ENCODE peak calls at places on chromosomes 2 and 18, in four cellular contexts. F is IMR-90, E is H9, V is H1. Y is an unnamed sample.

GRCh38 chr2:146721486-146721885 is 1123.3 kb upstream of the ACVR2A start:
- DNase-seq in F (no peak), V (no peak), E (no peak), Y (no peak)

GRCh38 chr2:174059875-174060226 is 94.7 kb upstream of the SP3 start:
- DNase-seq in F (peak), V (no peak), E (no peak), Y (no peak)

GRCh38 chr18:21786526-21786925 is 45.9 kb downstream of the MIB1 start:
- DNase-seq in V (no peak), E (no peak), F (no peak), Y (no peak)

GRCh38 chr18:48061781-48062570 is 131.5 kb upstream of the SMAD2 start:
- DNase-seq in F (no peak), V (no peak), E (no peak), Y (no peak)

GRCh38 chr2:113164234-113164929 is 9.4 kb upstream of the PSD4 start:
- DNase-seq in E (no peak), V (no peak), F (no peak), Y (no peak)

GRCh38 chr2:143251680-143252079 is 122.5 kb downstream of the ARHGAP15 start:
- DNase-seq in F (no peak), E (no peak), V (no peak), Y (no peak)

GRCh38 chr18:38956068-38956467 is 1390.5 kb upstream of the CELF4 start:
- DNase-seq in E (no peak), F (no peak), V (no peak), Y (no peak)

GRCh38 chr2:222318026-222318711 is 19.4 kb upstream of the PAX3 start:
- DNase-seq in F (peak), V (no peak), E (peak), Y (peak)

GRCh38 chr2:95043300-95043786 is 17.8 kb downstream of the MAL start:
- DNase-seq in V (no peak), E (peak), F (peak), Y (peak)

GRCh38 chr2:96374211-96374951 is 38.8 kb downstream of the NCAPH start:
- DNase-seq in V (no peak), F (peak), E (no peak), Y (no peak)

GRCh38 chr18:43236921-43237320 is 40.4 kb downstream of the SYT4 start:
- DNase-seq in F (no peak), E (no peak), V (no peak), Y (peak)
- H3K56ac ChIP-seq in F (no peak), E (no peak), V (no peak), Y (no peak)

GRCh38 chr2:208999911-209000310 is 423.9 kb upstream of the MAP2 start:
- DNase-seq in E (no peak), V (no peak), F (no peak), Y (no peak)

GRCh38 chr2:209002054-209002453 is 421.8 kb upstream of the MAP2 start:
- DNase-seq in F (no peak), V (no peak), E (no peak), Y (no peak)

GRCh38 chr2:209008636-209009287 is 415.1 kb upstream of the MAP2 start:
- DNase-seq in E (no peak), F (no peak), V (no peak), Y (no peak)

GRCh38 chr2:209005371-209005770 is 418.5 kb upstream of the MAP2 start:
- DNase-seq in V (no peak), F (no peak), E (no peak), Y (no peak)
- H4K8ac ChIP-seq in V (no peak), F (no peak), E (no peak), Y (no peak)

DNA sequence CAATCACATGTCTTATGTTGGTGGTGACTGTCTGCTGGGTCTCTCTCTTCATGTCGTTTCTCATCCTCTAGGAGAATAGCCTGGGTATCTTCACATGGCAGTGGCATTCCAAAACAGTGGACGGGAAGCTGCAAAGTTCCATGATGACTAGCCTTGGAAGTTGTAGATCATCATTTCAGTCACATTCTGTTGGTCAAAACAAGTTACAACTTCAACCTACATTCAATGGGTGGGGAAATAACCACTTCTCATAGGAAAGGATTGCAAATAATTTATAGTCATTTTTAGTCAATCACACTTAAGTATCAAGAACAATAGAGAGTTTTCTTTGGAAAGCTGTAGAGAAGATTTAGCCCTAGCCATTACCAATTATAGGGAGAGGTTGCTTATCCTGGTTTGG is 395.0 kb upstream of the CDH2 start:
- DNase-seq in F (no peak), E (no peak), V (no peak), Y (no peak)
- H3K56ac ChIP-seq in F (no peak), E (no peak), V (no peak), Y (no peak)

DNA sequence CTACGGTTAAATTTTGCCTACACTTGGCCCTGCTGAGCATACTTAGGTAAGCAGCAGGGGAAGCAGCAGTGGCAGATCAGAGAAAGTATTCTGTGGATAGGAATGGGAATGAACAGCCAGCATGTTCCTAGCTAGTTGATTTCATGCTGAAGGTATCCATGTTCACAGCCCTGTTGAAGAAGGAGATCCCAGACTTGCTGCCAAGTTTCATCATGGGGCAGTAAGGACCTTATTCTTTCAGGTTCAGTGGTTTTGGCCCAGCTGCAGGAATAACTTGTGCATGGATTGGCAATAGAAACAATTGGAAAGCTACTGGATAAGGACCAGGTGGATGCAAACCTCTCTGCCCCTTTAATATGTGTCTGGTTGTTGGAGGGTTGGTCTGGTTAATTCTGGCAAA is 98.2 kb upstream of the TMEM178A start:
- DNase-seq in V (no peak), F (peak), E (no peak), Y (no peak)
- H4K8ac ChIP-seq in V (no peak), F (peak), E (no peak), Y (no peak)

GRCh38 chr2:121536850-121537557 is 6.3 kb downstream of the RNU4ATAC start:
- DNase-seq in E (no peak), V (no peak), F (no peak), Y (no peak)

GRCh38 chr2:121532894-121533293 is 2.2 kb downstream of the RNU4ATAC start:
- DNase-seq in V (no peak), F (peak), E (no peak), Y (peak)

GRCh38 chr2:121539722-121540469 is 9.2 kb downstream of the RNU4ATAC start:
- DNase-seq in V (no peak), F (peak), E (no peak), Y (no peak)

GRCh38 chr2:121534007-121534406 is 3.3 kb downstream of the RNU4ATAC start:
- DNase-seq in V (no peak), E (no peak), F (no peak), Y (no peak)

GRCh38 chr2:121536347-121536746 is 5.7 kb downstream of the RNU4ATAC start:
- DNase-seq in E (no peak), V (no peak), F (no peak), Y (no peak)
- H3K56ac ChIP-seq in E (no peak), V (no peak), F (no peak), Y (no peak)